ENCODE peak calls at places on chromosome 22, in nine cellular contexts. One of them, this sample, is unnamed.

GRCh38 chr22:22945195-22945594 is 57.6 kb downstream of the IGLL5 start:
- DNase-seq in AG10803: no peak
- DNase-seq in psoas muscle: no peak
- DNase-seq in PC-9: no peak
- DNase-seq in choroid plexus epithelial cell: no peak
- DNase-seq in astrocyte of the spinal cord: no peak
- DNase-seq in cardiac muscle cell: no peak
- DNase-seq in cardiac fibroblast: no peak
- DNase-seq in colonic mucosa: peak
- DNase-seq in this sample: no peak

GRCh38 chr22:32080904-32081303 is 37.8 kb downstream of the SLC5A1 start:
- DNase-seq in AG10803: peak
- DNase-seq in psoas muscle: no peak
- DNase-seq in PC-9: peak
- DNase-seq in choroid plexus epithelial cell: peak
- DNase-seq in astrocyte of the spinal cord: peak
- DNase-seq in cardiac muscle cell: peak
- DNase-seq in cardiac fibroblast: peak
- DNase-seq in colonic mucosa: peak
- DNase-seq in this sample: peak

GRCh38 chr22:31680764-31681624 is 19.0 kb upstream of the PISD start:
- DNase-seq in AG10803: peak
- DNase-seq in psoas muscle: no peak
- DNase-seq in PC-9: no peak
- DNase-seq in choroid plexus epithelial cell: peak
- DNase-seq in astrocyte of the spinal cord: peak
- DNase-seq in cardiac muscle cell: no peak
- DNase-seq in cardiac fibroblast: peak
- DNase-seq in colonic mucosa: peak
- DNase-seq in this sample: peak

GRCh38 chr22:48366591-48366990 is 1461.1 kb downstream of the BRD1 start:
- DNase-seq in AG10803: no peak
- DNase-seq in psoas muscle: no peak
- DNase-seq in PC-9: no peak
- DNase-seq in choroid plexus epithelial cell: no peak
- DNase-seq in astrocyte of the spinal cord: no peak
- DNase-seq in cardiac muscle cell: no peak
- DNase-seq in cardiac fibroblast: no peak
- DNase-seq in colonic mucosa: no peak
- DNase-seq in this sample: no peak

GRCh38 chr22:47740109-47740805 is 977.8 kb downstream of the TBC1D22A start:
- DNase-seq in AG10803: no peak
- DNase-seq in psoas muscle: no peak
- DNase-seq in PC-9: no peak
- DNase-seq in choroid plexus epithelial cell: no peak
- DNase-seq in astrocyte of the spinal cord: no peak
- DNase-seq in cardiac muscle cell: no peak
- DNase-seq in cardiac fibroblast: no peak
- DNase-seq in colonic mucosa: no peak
- DNase-seq in this sample: no peak

GRCh38 chr22:16956290-16956689 is 51.7 kb downstream of the GAB4 start:
- DNase-seq in AG10803: no peak
- DNase-seq in psoas muscle: no peak
- DNase-seq in PC-9: no peak
- DNase-seq in choroid plexus epithelial cell: no peak
- DNase-seq in astrocyte of the spinal cord: no peak
- DNase-seq in cardiac muscle cell: no peak
- DNase-seq in cardiac fibroblast: no peak
- DNase-seq in colonic mucosa: no peak
- DNase-seq in this sample: no peak

GRCh38 chr22:40416267-40416570 is 45.8 kb downstream of the SGSM3 start:
- DNase-seq in AG10803: no peak
- DNase-seq in psoas muscle: no peak
- DNase-seq in PC-9: no peak
- DNase-seq in choroid plexus epithelial cell: no peak
- DNase-seq in astrocyte of the spinal cord: no peak
- DNase-seq in cardiac muscle cell: no peak
- DNase-seq in cardiac fibroblast: no peak
- DNase-seq in colonic mucosa: no peak
- DNase-seq in this sample: no peak

GRCh38 chr22:19003518-19003917 is 67.4 kb upstream of the PRODH start:
- DNase-seq in AG10803: no peak
- DNase-seq in psoas muscle: no peak
- DNase-seq in PC-9: no peak
- DNase-seq in choroid plexus epithelial cell: no peak
- DNase-seq in astrocyte of the spinal cord: no peak
- DNase-seq in cardiac muscle cell: no peak
- DNase-seq in cardiac fibroblast: no peak
- DNase-seq in colonic mucosa: no peak
- DNase-seq in this sample: no peak

GRCh38 chr22:46149493-46149997 is 781 bp upstream of the PPARA start:
- DNase-seq in AG10803: no peak
- DNase-seq in psoas muscle: peak
- DNase-seq in PC-9: peak
- DNase-seq in choroid plexus epithelial cell: no peak
- DNase-seq in astrocyte of the spinal cord: peak
- DNase-seq in cardiac muscle cell: peak
- DNase-seq in cardiac fibroblast: no peak
- DNase-seq in colonic mucosa: peak
- DNase-seq in this sample: no peak

GRCh38 chr22:17726561-17727243 is 47.6 kb downstream of the BID start:
- DNase-seq in AG10803: peak
- DNase-seq in psoas muscle: no peak
- DNase-seq in PC-9: no peak
- DNase-seq in choroid plexus epithelial cell: peak
- DNase-seq in astrocyte of the spinal cord: peak
- DNase-seq in cardiac muscle cell: no peak
- DNase-seq in cardiac fibroblast: peak
- DNase-seq in colonic mucosa: no peak
- DNase-seq in this sample: no peak

GRCh38 chr22:25853902-25854301 is 111.9 kb downstream of the MYO18B start:
- DNase-seq in AG10803: no peak
- DNase-seq in psoas muscle: no peak
- DNase-seq in PC-9: no peak
- DNase-seq in choroid plexus epithelial cell: peak
- DNase-seq in astrocyte of the spinal cord: no peak
- DNase-seq in cardiac muscle cell: no peak
- DNase-seq in cardiac fibroblast: no peak
- DNase-seq in colonic mucosa: no peak
- DNase-seq in this sample: no peak

GRCh38 chr22:26995222-26995621 is 337.8 kb downstream of the MIAT start:
- DNase-seq in AG10803: no peak
- DNase-seq in psoas muscle: no peak
- DNase-seq in PC-9: no peak
- DNase-seq in choroid plexus epithelial cell: peak
- DNase-seq in astrocyte of the spinal cord: no peak
- DNase-seq in cardiac muscle cell: no peak
- DNase-seq in cardiac fibroblast: no peak
- DNase-seq in colonic mucosa: no peak
- DNase-seq in this sample: no peak

GRCh38 chr22:39303358-39303757 is 16.1 kb downstream of the RPL3 start:
- DNase-seq in AG10803: no peak
- DNase-seq in psoas muscle: no peak
- DNase-seq in PC-9: no peak
- DNase-seq in choroid plexus epithelial cell: no peak
- DNase-seq in astrocyte of the spinal cord: no peak
- DNase-seq in cardiac muscle cell: no peak
- DNase-seq in cardiac fibroblast: no peak
- DNase-seq in colonic mucosa: no peak
- DNase-seq in this sample: no peak

DNA sequence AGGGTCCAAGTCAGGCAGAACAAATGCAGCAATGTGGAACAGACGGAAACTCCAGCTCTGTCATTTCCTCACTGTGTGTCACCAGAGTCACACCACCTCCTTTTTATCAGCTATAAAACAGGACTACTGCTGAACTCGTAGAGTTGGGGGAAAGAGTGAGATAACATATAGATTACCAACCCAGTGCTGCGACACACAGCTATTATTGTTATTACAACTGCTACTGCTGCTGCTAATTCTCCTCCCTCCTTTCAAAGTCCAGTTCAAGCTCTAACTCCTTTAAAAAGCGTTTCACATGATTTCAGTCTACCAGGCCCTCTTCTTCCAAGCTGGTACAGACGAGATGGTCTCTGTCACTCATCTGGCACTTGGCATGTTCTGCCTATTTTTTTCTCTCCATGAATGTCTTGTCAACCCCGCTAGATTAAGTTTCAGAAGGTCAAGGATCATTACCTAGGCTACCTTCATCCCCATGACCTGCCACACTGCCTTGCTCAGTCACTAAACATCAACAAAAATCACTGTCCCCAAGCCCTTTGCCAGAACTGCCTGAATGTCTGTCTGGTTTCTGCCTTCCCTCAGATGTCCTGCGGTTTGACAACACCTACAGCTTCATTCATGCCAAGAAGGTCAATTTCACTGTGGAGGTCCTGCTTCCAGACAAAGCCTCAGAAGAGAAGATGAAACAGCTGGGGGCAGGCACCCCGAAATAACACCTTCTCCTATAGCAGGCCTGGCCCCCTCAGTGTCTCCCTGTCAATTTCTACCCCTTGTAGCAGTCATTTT is 3.7 kb upstream of the MTFP1 start:
- DNase-seq in AG10803: no peak
- DNase-seq in psoas muscle: no peak
- DNase-seq in PC-9: no peak
- DNase-seq in choroid plexus epithelial cell: peak
- DNase-seq in astrocyte of the spinal cord: no peak
- DNase-seq in cardiac muscle cell: no peak
- DNase-seq in cardiac fibroblast: peak
- DNase-seq in colonic mucosa: peak
- DNase-seq in this sample: no peak
- H3K4me3 ChIP-seq in AG10803: no peak
- H3K4me3 ChIP-seq in psoas muscle: peak
- H3K4me3 ChIP-seq in PC-9: peak
- H3K4me3 ChIP-seq in choroid plexus epithelial cell: no peak
- H3K4me3 ChIP-seq in astrocyte of the spinal cord: no peak
- H3K4me3 ChIP-seq in cardiac muscle cell: peak
- H3K4me3 ChIP-seq in cardiac fibroblast: no peak
- H3K4me3 ChIP-seq in colonic mucosa: no peak
- H3K4me3 ChIP-seq in this sample: no peak

DNA sequence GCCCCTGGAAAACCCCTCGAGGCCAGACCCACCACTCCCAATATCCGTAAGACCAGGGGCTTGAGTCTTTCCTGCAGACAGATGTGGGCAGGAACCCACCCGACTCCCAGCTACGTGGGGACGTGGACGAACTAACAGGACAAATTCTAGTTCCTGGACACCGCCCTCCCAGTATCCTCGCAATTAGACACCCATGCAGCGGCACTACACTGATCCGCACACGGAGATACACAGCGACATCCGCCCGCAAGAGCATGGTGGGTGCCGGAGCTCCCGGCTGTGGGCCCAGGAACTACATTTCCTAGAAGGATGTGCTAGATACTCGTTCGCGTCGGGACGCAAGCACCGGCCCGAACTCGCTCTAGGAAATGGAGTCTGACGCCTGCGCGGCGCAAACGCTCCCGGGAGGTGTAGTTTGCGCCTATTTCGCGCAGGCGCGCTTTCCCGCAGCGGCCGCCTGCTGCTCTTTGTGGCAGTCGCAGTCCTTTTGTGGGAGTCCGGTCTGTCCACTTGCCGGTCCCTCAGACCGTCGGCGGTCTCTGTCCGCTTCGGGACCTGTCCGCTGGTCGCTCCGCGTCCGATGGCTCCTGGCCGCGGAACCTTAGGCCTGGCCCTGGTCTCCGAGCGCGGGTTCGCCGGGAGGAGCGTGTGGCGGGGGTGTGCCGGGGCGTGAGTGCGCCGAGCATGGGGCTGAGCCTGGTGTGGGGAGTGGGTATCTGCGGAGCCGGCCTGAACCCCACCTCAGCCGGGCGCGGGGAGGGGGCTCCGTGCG is at the start of gene ZNF74:
- DNase-seq in AG10803: peak
- DNase-seq in psoas muscle: peak
- DNase-seq in PC-9: peak
- DNase-seq in choroid plexus epithelial cell: peak
- DNase-seq in astrocyte of the spinal cord: peak
- DNase-seq in cardiac muscle cell: peak
- DNase-seq in cardiac fibroblast: peak
- DNase-seq in colonic mucosa: peak
- DNase-seq in this sample: peak
- TF ChIP-seq CTCF in AG10803: no peak
- TF ChIP-seq CTCF in psoas muscle: no peak
- TF ChIP-seq CTCF in PC-9: no peak
- TF ChIP-seq CTCF in choroid plexus epithelial cell: peak
- TF ChIP-seq CTCF in astrocyte of the spinal cord: no peak
- TF ChIP-seq CTCF in cardiac muscle cell: no peak
- TF ChIP-seq CTCF in cardiac fibroblast: no peak
- TF ChIP-seq CTCF in colonic mucosa: no peak
- TF ChIP-seq CTCF in this sample: peak

GRCh38 chr22:37817705-37818311 is 5.4 kb upstream of the GALR3 start:
- DNase-seq in AG10803: peak
- DNase-seq in psoas muscle: peak
- DNase-seq in PC-9: peak
- DNase-seq in choroid plexus epithelial cell: peak
- DNase-seq in astrocyte of the spinal cord: peak
- DNase-seq in cardiac muscle cell: peak
- DNase-seq in cardiac fibroblast: peak
- DNase-seq in colonic mucosa: peak
- DNase-seq in this sample: peak

GRCh38 chr22:37818397-37819099 is 4.6 kb upstream of the GALR3 start:
- DNase-seq in AG10803: no peak
- DNase-seq in psoas muscle: peak
- DNase-seq in PC-9: peak
- DNase-seq in choroid plexus epithelial cell: peak
- DNase-seq in astrocyte of the spinal cord: peak
- DNase-seq in cardiac muscle cell: peak
- DNase-seq in cardiac fibroblast: peak
- DNase-seq in colonic mucosa: peak
- DNase-seq in this sample: peak

GRCh38 chr22:37820350-37820749 is 2.8 kb upstream of the GALR3 start:
- DNase-seq in AG10803: no peak
- DNase-seq in psoas muscle: no peak
- DNase-seq in PC-9: no peak
- DNase-seq in choroid plexus epithelial cell: no peak
- DNase-seq in astrocyte of the spinal cord: no peak
- DNase-seq in cardiac muscle cell: no peak
- DNase-seq in cardiac fibroblast: no peak
- DNase-seq in colonic mucosa: no peak
- DNase-seq in this sample: no peak

GRCh38 chr22:37816543-37817180 is 6.5 kb upstream of the GALR3 start:
- DNase-seq in AG10803: no peak
- DNase-seq in psoas muscle: no peak
- DNase-seq in PC-9: no peak
- DNase-seq in choroid plexus epithelial cell: no peak
- DNase-seq in astrocyte of the spinal cord: no peak
- DNase-seq in cardiac muscle cell: no peak
- DNase-seq in cardiac fibroblast: no peak
- DNase-seq in colonic mucosa: no peak
- DNase-seq in this sample: no peak

GRCh38 chr22:37819100-37819433 is 4.1 kb upstream of the GALR3 start:
- DNase-seq in AG10803: no peak
- DNase-seq in psoas muscle: no peak
- DNase-seq in PC-9: no peak
- DNase-seq in choroid plexus epithelial cell: no peak
- DNase-seq in astrocyte of the spinal cord: no peak
- DNase-seq in cardiac muscle cell: no peak
- DNase-seq in cardiac fibroblast: no peak
- DNase-seq in colonic mucosa: no peak
- DNase-seq in this sample: no peak
- H3K4me3 ChIP-seq in AG10803: peak
- H3K4me3 ChIP-seq in psoas muscle: peak
- H3K4me3 ChIP-seq in PC-9: no peak
- H3K4me3 ChIP-seq in choroid plexus epithelial cell: peak
- H3K4me3 ChIP-seq in astrocyte of the spinal cord: no peak
- H3K4me3 ChIP-seq in cardiac muscle cell: no peak
- H3K4me3 ChIP-seq in cardiac fibroblast: peak
- H3K4me3 ChIP-seq in colonic mucosa: peak
- H3K4me3 ChIP-seq in this sample: peak

GRCh38 chr22:41508770-41509170 is 35.5 kb downstream of the POLR3H start:
- DNase-seq in AG10803: no peak
- DNase-seq in psoas muscle: no peak
- DNase-seq in PC-9: no peak
- DNase-seq in choroid plexus epithelial cell: no peak
- DNase-seq in astrocyte of the spinal cord: no peak
- DNase-seq in cardiac muscle cell: no peak
- DNase-seq in cardiac fibroblast: no peak
- DNase-seq in colonic mucosa: no peak
- DNase-seq in this sample: no peak
- TF ChIP-seq CTCF in AG10803: no peak
- TF ChIP-seq CTCF in psoas muscle: no peak
- TF ChIP-seq CTCF in PC-9: no peak
- TF ChIP-seq CTCF in choroid plexus epithelial cell: peak
- TF ChIP-seq CTCF in astrocyte of the spinal cord: peak
- TF ChIP-seq CTCF in cardiac muscle cell: no peak
- TF ChIP-seq CTCF in cardiac fibroblast: peak
- TF ChIP-seq CTCF in colonic mucosa: no peak
- TF ChIP-seq CTCF in this sample: no peak